ENCODE peak calls at places on chromosomes 16 and 17, in ten cellular contexts. W is AG09319, Z is head of caudate nucleus, K is T-helper 9 cell, B is globus pallidus, Q is iris pigment epithelial cell, V is Karpas-422, F is pancreas, H is AG08395, R is NCI-H460. E is an unnamed sample.

GRCh38 chr17:81039854-81040758 is 5.2 kb downstream of the BAIAP2 start:
- DNase-seq in V (no peak), Z (peak), R (no peak), K (no peak), F (no peak), Q (peak), W (no peak), H (peak), B (no peak), E (no peak)

GRCh38 chr16:88329726-88330700 is 52.7 kb upstream of the ZNF469 start:
- DNase-seq in H (no peak), K (no peak), R (no peak), V (no peak), Q (no peak), B (no peak), W (no peak), F (no peak), Z (no peak), E (no peak)

GRCh38 chr17:43406676-43407645 is 8.2 kb downstream of the ARL4D start:
- DNase-seq in V (peak), K (no peak), W (peak), R (peak), Q (peak), Z (peak), H (peak), B (no peak), F (no peak), E (no peak)

GRCh38 chr16:16139061-16139460 is 84.2 kb downstream of the ABCC6 start:
- DNase-seq in R (no peak), B (no peak), Z (no peak), Q (no peak), F (no peak), W (no peak), H (no peak), V (no peak), K (no peak), E (no peak)

GRCh38 chr16:62190426-62190825 is 154.2 kb upstream of the CDH8 start:
- DNase-seq in Q (peak), Z (no peak), H (peak), W (no peak), B (peak), R (peak), F (no peak), V (peak), K (no peak), E (no peak)

GRCh38 chr17:83103200-83103937 is 24.0 kb downstream of the METRNL start:
- DNase-seq in B (peak), Q (no peak), F (no peak), W (no peak), K (no peak), V (no peak), R (peak), H (no peak), Z (no peak), E (peak)

GRCh38 chr16:4285167-4285566 is 12.3 kb upstream of the TFAP4 start:
- DNase-seq in K (no peak), Z (no peak), V (no peak), F (no peak), R (no peak), W (no peak), H (no peak), B (no peak), Q (no peak), E (no peak)

GRCh38 chr17:1029196-1029911 is 32.4 kb downstream of the TIMM22 start:
- DNase-seq in F (no peak), B (no peak), W (no peak), Q (peak), K (no peak), V (no peak), H (peak), R (no peak), Z (peak), E (no peak)

GRCh38 chr17:36000730-36001108 is 634 bp downstream of the CCL15 start:
- DNase-seq in F (no peak), R (no peak), H (no peak), B (no peak), V (no peak), K (no peak), Q (no peak), Z (no peak), W (no peak), E (no peak)

GRCh38 chr17:28119049-28119448 is 76.6 kb downstream of the NLK start:
- DNase-seq in B (no peak), V (no peak), W (no peak), H (no peak), R (no peak), K (no peak), Z (no peak), Q (no peak), F (no peak), E (no peak)

GRCh38 chr16:69399361-69399760 is 13.6 kb upstream of the TERF2 start:
- DNase-seq in Z (no peak), F (no peak), K (no peak), V (no peak), H (no peak), R (no peak), W (no peak), Q (no peak), B (no peak), E (no peak)

GRCh38 chr16:29915590-29916247 is 10.3 kb downstream of the KCTD13 start:
- DNase-seq in W (no peak), V (no peak), H (no peak), R (no peak), Q (peak), F (no peak), Z (no peak), B (no peak), K (no peak), E (no peak)

GRCh38 chr17:61821655-61822054 is 41.7 kb downstream of the BRIP1 start:
- DNase-seq in Q (no peak), B (no peak), R (no peak), Z (no peak), V (no peak), K (no peak), W (no peak), F (no peak), H (no peak), E (no peak)

GRCh38 chr17:1060991-1061390 is 64.1 kb downstream of the TIMM22 start:
- DNase-seq in F (no peak), V (no peak), R (peak), Q (peak), K (no peak), Z (no peak), W (peak), B (no peak), H (peak), E (peak)

GRCh38 chr17:79988163-79988971 is 47.3 kb downstream of the TBC1D16 start:
- DNase-seq in Q (peak), F (no peak), W (peak), V (no peak), Z (no peak), H (peak), B (no peak), K (no peak), R (peak), E (peak)

GRCh38 chr17:68085751-68086445 is 50.4 kb downstream of the KPNA2 start:
- DNase-seq in K (no peak), F (no peak), B (no peak), Q (no peak), Z (no peak), H (no peak), R (no peak), V (peak), W (no peak), E (no peak)

GRCh38 chr17:16281351-16281750 is 64.3 kb downstream of the PIGL start:
- DNase-seq in Z (no peak), W (no peak), B (no peak), Q (peak), V (no peak), H (peak), R (no peak), F (no peak), K (no peak), E (no peak)

GRCh38 chr16:88376835-88377726 is 5.7 kb upstream of the ZNF469 start:
- DNase-seq in F (no peak), Z (peak), B (no peak), R (no peak), Q (no peak), H (peak), V (no peak), K (no peak), W (no peak), E (no peak)

GRCh38 chr16:50372611-50373344 is 4.0 kb upstream of the BRD7 start:
- DNase-seq in W (peak), F (no peak), Q (no peak), K (no peak), H (peak), B (peak), V (no peak), R (no peak), Z (peak), E (no peak)

GRCh38 chr17:64103751-64104364 is 26.1 kb downstream of the ERN1 start:
- DNase-seq in H (no peak), Z (no peak), F (no peak), K (no peak), R (no peak), Q (peak), V (no peak), B (no peak), W (no peak), E (peak)

GRCh38 chr17:30112794-30113193 is 3.8 kb upstream of the NSRP1 start:
- DNase-seq in F (no peak), W (no peak), Z (no peak), K (no peak), Q (no peak), V (no peak), H (no peak), B (no peak), R (no peak), E (no peak)

GRCh38 chr17:62627219-62627903 is at the start of gene MRC2:
- DNase-seq in H (peak), R (peak), F (peak), K (no peak), Q (peak), Z (peak), V (no peak), W (no peak), B (no peak), E (peak)

GRCh38 chr17:2230877-2231276 is 72.7 kb downstream of the SMG6 start:
- DNase-seq in B (no peak), H (no peak), K (no peak), V (no peak), Z (no peak), Q (peak), F (no peak), W (no peak), R (no peak), E (no peak)

GRCh38 chr16:63289834-63290460 is 1253.7 kb upstream of the CDH8 start:
- DNase-seq in R (peak), H (peak), F (peak), Q (peak), W (no peak), Z (peak), V (peak), B (peak), K (no peak), E (no peak)

GRCh38 chr16:51045186-51045585 is 105.9 kb downstream of the SALL1 start:
- DNase-seq in Q (no peak), R (no peak), F (no peak), B (no peak), W (no peak), K (no peak), H (no peak), Z (no peak), V (no peak), E (no peak)

GRCh38 chr16:87882436-87883019 is 13.2 kb upstream of the SLC7A5 start:
- DNase-seq in V (no peak), R (no peak), Q (no peak), H (no peak), K (no peak), Z (no peak), W (no peak), F (no peak), B (no peak), E (no peak)

GRCh38 chr16:46662123-46662522 is 26.9 kb downstream of the VPS35 start:
- DNase-seq in K (no peak), Z (no peak), B (no peak), V (no peak), R (no peak), W (no peak), H (no peak), Q (no peak), F (no peak), E (no peak)

GRCh38 chr16:11901091-11901490 is 14.7 kb downstream of the GSPT1 start:
- DNase-seq in W (no peak), Z (no peak), V (no peak), K (no peak), H (peak), B (no peak), Q (peak), R (no peak), F (no peak), E (no peak)

GRCh38 chr17:66835476-66835875 is 559 bp downstream of the CACNG5 start:
- DNase-seq in H (no peak), R (no peak), V (no peak), Z (no peak), Q (no peak), B (no peak), K (no peak), F (no peak), W (no peak), E (no peak)

GRCh38 chr16:87600246-87600645 is 2.1 kb upstream of the JPH3 start:
- DNase-seq in K (no peak), F (no peak), B (no peak), R (no peak), W (no peak), Q (no peak), H (no peak), Z (no peak), V (no peak), E (no peak)

GRCh38 chr16:7321661-7322060 is 11.0 kb upstream of the RBFOX1 start:
- DNase-seq in W (no peak), V (peak), K (no peak), B (no peak), Q (no peak), Z (no peak), H (no peak), F (no peak), R (no peak), E (no peak)